ENCODE peak calls at places on chromosomes 1 and 21, in eight cellular contexts. H is tibial nerve, A is transverse colon, D is endodermal cell, R is DND-41, F is aorta, M is psoas muscle, E is right lobe of liver. W is an unnamed sample.

GRCh38 chr1:108719654-108720435 is 7.1 kb downstream of the FNDC7 start:
- DNase-seq in H (no peak), A (no peak), D (no peak), R (no peak), F (peak), M (no peak), E (no peak), W (no peak)

GRCh38 chr1:223731076-223731770 is 18.9 kb downstream of the CAPN2 start:
- DNase-seq in H (peak), A (peak), D (no peak), R (no peak), F (peak), M (peak), E (no peak), W (peak)

GRCh38 chr1:51168266-51168845 is 66.3 kb downstream of the C1orf185 start:
- DNase-seq in H (no peak), A (no peak), D (no peak), R (peak), F (no peak), M (no peak), E (no peak), W (no peak)

GRCh38 chr1:180353930-180354329 is 123.9 kb downstream of the LHX4 start:
- DNase-seq in H (no peak), A (no peak), D (peak), R (no peak), F (no peak), M (no peak), E (no peak), W (no peak)

GRCh38 chr1:15605398-15606080 is 11.7 kb upstream of the DDI2 start:
- DNase-seq in H (no peak), A (no peak), D (no peak), R (no peak), F (no peak), M (no peak), E (no peak), W (no peak)

GRCh38 chr1:77347646-77348045 is 65.8 kb downstream of the AK5 start:
- DNase-seq in H (no peak), A (no peak), D (no peak), R (no peak), F (no peak), M (no peak), E (no peak), W (no peak)

GRCh38 chr1:99646885-99647284 is 972 bp downstream of the PALMD start:
- DNase-seq in H (no peak), A (no peak), D (no peak), R (no peak), F (no peak), M (no peak), E (no peak), W (no peak)

GRCh38 chr1:52651904-52652303 is 18.9 kb downstream of the SHISAL2A start:
- DNase-seq in H (no peak), A (no peak), D (no peak), R (no peak), F (no peak), M (peak), E (peak), W (no peak)

GRCh38 chr1:210882414-210883221 is 251.3 kb downstream of the KCNH1 start:
- DNase-seq in H (no peak), A (no peak), D (no peak), R (no peak), F (no peak), M (no peak), E (no peak), W (no peak)

GRCh38 chr1:180228648-180229482 is 1.2 kb upstream of the LHX4 start:
- DNase-seq in H (no peak), A (no peak), D (peak), R (no peak), F (no peak), M (no peak), E (no peak), W (no peak)

GRCh38 chr1:16926491-16927195 is 4.9 kb downstream of the CROCC start:
- DNase-seq in H (no peak), A (no peak), D (peak), R (no peak), F (peak), M (peak), E (peak), W (no peak)

GRCh38 chr1:213970193-213970592 is 17.6 kb upstream of the PROX1 start:
- DNase-seq in H (no peak), A (no peak), D (no peak), R (no peak), F (no peak), M (no peak), E (no peak), W (no peak)

GRCh38 chr1:199129247-199129646 is 490.4 kb downstream of the PTPRC start:
- DNase-seq in H (no peak), A (no peak), D (no peak), R (no peak), F (no peak), M (no peak), E (no peak), W (no peak)

GRCh38 chr1:157291083-157291482 is 152.9 kb upstream of the ETV3 start:
- DNase-seq in H (no peak), A (no peak), D (no peak), R (no peak), F (no peak), M (no peak), E (no peak), W (no peak)

GRCh38 chr21:19566975-19567374 is 1163.4 kb upstream of the TMPRSS15 start:
- DNase-seq in H (no peak), A (no peak), D (no peak), R (no peak), F (no peak), M (no peak), E (no peak), W (no peak)

GRCh38 chr1:6545276-6545934 is 8.9 kb downstream of the NOL9 start:
- DNase-seq in H (no peak), A (no peak), D (no peak), R (no peak), F (peak), M (no peak), E (no peak), W (no peak)

GRCh38 chr1:67647036-67647798 is 37.8 kb upstream of the GADD45A start:
- DNase-seq in H (peak), A (no peak), D (no peak), R (no peak), F (no peak), M (no peak), E (peak), W (no peak)

GRCh38 chr1:163924041-163924440 is 602.3 kb downstream of the NUF2 start:
- DNase-seq in H (no peak), A (no peak), D (no peak), R (no peak), F (no peak), M (no peak), E (no peak), W (no peak)

DNA sequence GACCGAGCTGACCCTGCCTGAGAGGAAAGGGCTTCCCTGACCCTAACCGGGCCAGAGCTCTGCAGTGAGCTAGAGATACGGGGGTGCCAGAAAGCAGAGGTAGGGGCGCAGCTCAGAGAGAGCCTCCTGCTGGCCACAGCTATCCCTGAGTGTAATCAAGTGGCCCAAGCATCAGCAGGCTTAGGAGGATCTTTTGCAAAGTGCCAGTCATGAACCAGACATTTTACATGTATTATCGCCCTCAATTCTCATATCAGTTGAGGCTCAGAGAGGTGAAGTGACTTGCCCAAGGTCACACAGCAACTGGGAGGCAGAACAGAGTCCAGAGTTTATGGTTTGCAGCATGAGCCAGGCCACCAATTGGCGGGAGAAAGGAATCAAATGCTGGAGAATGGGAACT is 7.0 kb upstream of the ID3 start:
- DNase-seq in H (no peak), A (no peak), D (peak), R (no peak), F (no peak), M (no peak), E (no peak), W (no peak)
- H3K27ac ChIP-seq in H (peak), A (no peak), D (no peak), R (no peak), F (peak), M (no peak), E (no peak), W (no peak)

GRCh38 chr1:43819354-43819753 is 112.0 kb downstream of the ST3GAL3 start:
- DNase-seq in H (no peak), A (no peak), D (no peak), R (no peak), F (no peak), M (no peak), E (no peak), W (no peak)

GRCh38 chr1:43824795-43825194 is 108.8 kb upstream of the ARTN start:
- DNase-seq in H (no peak), A (no peak), D (no peak), R (no peak), F (no peak), M (no peak), E (no peak), W (no peak)

GRCh38 chr1:43821471-43821870 is 112.1 kb upstream of the ARTN start:
- DNase-seq in H (no peak), A (no peak), D (no peak), R (no peak), F (no peak), M (no peak), E (no peak), W (no peak)

GRCh38 chr1:43818691-43819090 is 111.4 kb downstream of the ST3GAL3 start:
- DNase-seq in H (no peak), A (no peak), D (no peak), R (no peak), F (no peak), M (no peak), E (no peak), W (no peak)

GRCh38 chr1:43822040-43822439 is 111.6 kb upstream of the ARTN start:
- DNase-seq in H (peak), A (no peak), D (no peak), R (no peak), F (peak), M (no peak), E (no peak), W (no peak)
- H3K27ac ChIP-seq in H (no peak), A (peak), D (no peak), R (no peak), F (peak), M (peak), E (no peak), W (no peak)

DNA sequence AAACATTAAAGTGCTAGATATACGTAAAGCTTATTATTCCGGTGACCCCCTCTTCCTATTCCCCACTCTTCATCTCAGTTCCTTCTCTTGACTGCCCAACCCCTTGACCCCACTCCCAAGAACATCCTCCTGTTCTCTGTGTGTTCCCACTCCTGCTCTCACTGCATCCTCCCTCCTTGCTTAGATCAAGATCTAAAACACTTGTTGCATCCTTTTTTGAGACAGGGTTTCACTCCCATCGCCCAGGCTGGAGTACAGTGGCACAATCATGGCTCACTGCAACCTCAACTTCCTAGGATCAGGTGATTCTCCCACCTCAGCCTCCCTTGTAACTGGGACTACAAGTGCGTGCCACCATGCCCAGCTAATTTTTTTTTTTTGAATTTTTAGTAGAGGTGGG is 13.5 kb downstream of the ATP2B4 start:
- DNase-seq in H (no peak), A (no peak), D (no peak), R (no peak), F (no peak), M (no peak), E (no peak), W (no peak)
- H3K27ac ChIP-seq in H (no peak), A (peak), D (no peak), R (peak), F (no peak), M (no peak), E (no peak), W (no peak)

GRCh38 chr1:46026531-46026930 is 105.9 kb downstream of the PIK3R3 start:
- DNase-seq in H (no peak), A (no peak), D (no peak), R (no peak), F (no peak), M (no peak), E (no peak), W (no peak)
- H3K27ac ChIP-seq in H (no peak), A (no peak), D (no peak), R (no peak), F (no peak), M (peak), E (no peak), W (no peak)

DNA sequence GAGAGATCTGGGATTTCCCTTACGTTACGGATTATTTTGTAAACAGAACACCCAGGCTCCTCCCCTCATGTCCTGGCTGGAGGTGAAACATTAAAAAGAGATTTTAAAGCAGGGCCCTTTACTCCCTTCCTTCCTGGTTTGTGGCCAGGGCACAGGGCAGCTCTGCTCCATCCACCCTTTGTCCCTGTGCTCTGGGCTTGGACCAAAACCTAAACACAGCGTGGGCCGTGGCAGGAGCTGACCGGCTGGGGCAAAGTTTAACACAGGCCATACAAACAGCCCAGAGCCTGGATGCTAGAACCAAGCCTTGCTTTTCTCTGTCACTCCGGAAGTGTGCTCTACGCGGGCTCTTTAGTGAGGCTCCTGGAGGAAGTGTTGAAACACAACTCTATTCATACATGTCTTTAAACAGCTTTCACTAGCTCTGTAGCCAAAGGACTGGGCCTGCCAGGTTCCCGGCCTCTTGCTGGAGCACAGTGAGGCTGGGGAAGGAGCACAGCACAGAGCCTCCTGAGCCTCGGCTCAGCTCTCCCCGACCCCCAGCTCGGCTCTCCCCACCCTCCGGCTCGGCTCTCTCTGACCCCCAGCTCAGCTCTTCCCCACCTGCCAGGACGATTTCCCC is 84.7 kb downstream of the PDE9A start:
- DNase-seq in H (no peak), A (peak), D (peak), R (peak), F (no peak), M (peak), E (peak), W (no peak)
- H3K27ac ChIP-seq in H (peak), A (peak), D (peak), R (peak), F (no peak), M (peak), E (peak), W (peak)

DNA sequence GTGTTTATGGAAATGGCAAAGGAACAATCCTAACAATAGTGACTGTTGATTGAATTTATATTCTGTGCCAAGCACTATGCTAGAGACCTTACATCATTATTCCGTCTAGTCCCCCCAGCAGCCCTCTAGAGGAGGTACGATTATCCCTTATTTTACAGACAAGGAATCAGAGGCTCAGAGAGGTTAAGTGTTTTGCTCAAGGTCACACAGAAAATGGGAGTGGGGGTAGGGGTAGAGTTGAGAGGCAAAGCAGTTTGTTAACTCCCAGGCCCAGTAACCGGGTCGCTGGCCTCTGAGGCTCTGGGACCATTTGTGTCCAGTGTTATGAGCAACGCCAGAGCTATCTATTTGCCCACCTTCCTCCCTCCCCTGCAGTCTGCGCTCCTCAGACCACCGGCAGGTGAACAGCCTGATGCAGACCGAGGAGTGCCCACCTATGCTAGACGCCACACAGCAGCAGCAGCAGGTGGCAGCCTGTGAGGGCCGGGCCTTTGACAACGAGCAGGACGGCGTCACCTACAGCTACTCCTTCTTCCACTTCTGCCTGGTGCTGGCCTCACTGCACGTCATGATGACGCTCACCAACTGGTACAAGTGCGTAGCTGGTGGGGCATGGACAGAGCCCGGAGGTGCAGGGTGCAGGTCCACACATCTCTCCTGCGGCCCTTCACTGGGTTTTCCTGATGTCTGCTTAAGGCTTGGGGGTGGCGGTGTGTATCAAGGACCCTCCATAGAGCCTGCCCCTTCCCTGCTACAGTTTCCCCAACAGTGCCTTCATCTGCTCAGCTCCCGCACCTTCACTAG is 19.8 kb downstream of the SERINC2 start:
- DNase-seq in H (no peak), A (no peak), D (peak), R (no peak), F (no peak), M (no peak), E (no peak), W (no peak)
- H3K27ac ChIP-seq in H (no peak), A (no peak), D (no peak), R (no peak), F (no peak), M (no peak), E (no peak), W (no peak)

GRCh38 chr1:29668761-29669487 is 432.6 kb downstream of the PTPRU start:
- DNase-seq in H (no peak), A (no peak), D (peak), R (no peak), F (no peak), M (no peak), E (no peak), W (no peak)
- H3K27ac ChIP-seq in H (no peak), A (no peak), D (no peak), R (no peak), F (no peak), M (no peak), E (no peak), W (no peak)